ENCODE peak calls at places on chromosomes 12 and 14, in five cellular contexts. A is coronary artery, Q is pancreas, P is endothelial cell of umbilical vein, N is tibial artery. J is an unnamed sample.

GRCh38 chr12:22812531-22812930 is 187.6 kb downstream of the ETNK1 start:
- DNase-seq in A (no peak), Q (no peak), P (no peak), N (no peak), J (no peak)

GRCh38 chr14:35385042-35385839 is 19.3 kb downstream of the NFKBIA start:
- DNase-seq in A (peak; percentile 94), Q (peak; percentile 76), P (peak; percentile 37), N (peak; percentile 86), J (peak; percentile 93)

GRCh38 chr12:12612403-12612802 is 727 bp downstream of the CREBL2 start:
- DNase-seq in A (no peak), Q (no peak), P (peak; percentile 65), N (no peak), J (peak; percentile 78)

GRCh38 chr12:115135800-115136211 is 451.8 kb upstream of the TBX3 start:
- DNase-seq in A (no peak), Q (no peak), P (no peak), N (peak; percentile 54), J (no peak)

GRCh38 chr12:1781770-1782169 is 38.6 kb upstream of the LRTM2 start:
- DNase-seq in A (no peak), Q (no peak), P (no peak), N (no peak), J (no peak)

GRCh38 chr12:48980389-48980952 is 2.3 kb downstream of the WNT1 start:
- DNase-seq in A (no peak), Q (peak; percentile 74), P (no peak), N (no peak), J (no peak)

GRCh38 chr14:73717998-73718741 is 4.0 kb upstream of the PNMA1 start:
- DNase-seq in A (peak; percentile 82), Q (no peak), P (no peak), N (no peak), J (no peak)

GRCh38 chr12:92538970-92539749 is 163.6 kb upstream of the PLEKHG7 start:
- DNase-seq in A (no peak), Q (no peak), P (peak; percentile 95), N (no peak), J (peak; percentile 88)

GRCh38 chr12:94636462-94637085 is 13.8 kb downstream of the TMCC3 start:
- DNase-seq in A (no peak), Q (no peak), P (no peak), N (no peak), J (no peak)

GRCh38 chr12:15584366-15585041 is 204.7 kb downstream of the EPS8 start:
- DNase-seq in A (no peak), Q (no peak), P (peak; percentile 52), N (no peak), J (peak; percentile 65)

GRCh38 chr12:133130808-133131128 is 341 bp downstream of the ZNF10 start:
- DNase-seq in A (peak; percentile 75), Q (peak; percentile 48), P (no peak), N (peak; percentile 38), J (no peak)

GRCh38 chr12:123367511-123367910 is 2.9 kb upstream of the SBNO1 start:
- DNase-seq in A (no peak), Q (no peak), P (no peak), N (no peak), J (no peak)

GRCh38 chr12:124484526-124484953 is 82.9 kb downstream of the NCOR2 start:
- DNase-seq in A (no peak), Q (peak; percentile 62), P (no peak), N (no peak), J (no peak)

GRCh38 chr12:66290716-66291200 is 11.5 kb upstream of the HELB start:
- DNase-seq in A (no peak), Q (no peak), P (no peak), N (no peak), J (no peak)

GRCh38 chr12:105289114-105289904 is 41.2 kb upstream of the C12orf75 start:
- DNase-seq in A (no peak), Q (no peak), P (peak; percentile 52), N (no peak), J (no peak)

GRCh38 chr12:46209914-46210834 is 58.7 kb downstream of the SLC38A1 start:
- DNase-seq in A (no peak), Q (peak; percentile 84), P (peak; percentile 85), N (no peak), J (peak; percentile 32)

GRCh38 chr14:80215756-80216581 is 4.7 kb upstream of the DIO2 start:
- DNase-seq in A (no peak), Q (no peak), P (no peak), N (no peak), J (no peak)

GRCh38 chr12:49055978-49056754 is 4.4 kb downstream of the KMT2D start:
- DNase-seq in A (peak; percentile 76), Q (no peak), P (peak; percentile 87), N (peak; percentile 75), J (peak; percentile 83)

GRCh38 chr12:1544991-1545700 is 49.2 kb downstream of the FBXL14 start:
- DNase-seq in A (no peak), Q (no peak), P (peak; percentile 32), N (peak; percentile 69), J (peak; percentile 53)

GRCh38 chr12:30110970-30111586 is 327.3 kb upstream of the TMTC1 start:
- DNase-seq in A (no peak), Q (no peak), P (peak; percentile 93), N (no peak), J (peak; percentile 93)

GRCh38 chr12:47079365-47079893 is at the start of gene PCED1B:
- DNase-seq in A (peak; percentile 88), Q (peak; percentile 93), P (peak; percentile 67), N (peak; percentile 82), J (peak; percentile 82)

GRCh38 chr12:115375188-115375991 is 691.4 kb upstream of the TBX3 start:
- DNase-seq in A (no peak), Q (no peak), P (no peak), N (no peak), J (no peak)

GRCh38 chr14:68401320-68401719 is 391.5 kb downstream of the ZFP36L1 start:
- DNase-seq in A (no peak), Q (no peak), P (no peak), N (no peak), J (no peak)

GRCh38 chr14:51652168-51653095 is 722 bp downstream of the FRMD6 start:
- DNase-seq in A (no peak), Q (peak; percentile 87), P (peak; percentile 49), N (peak; percentile 37), J (no peak)

GRCh38 chr12:18368594-18368993 is 107.3 kb downstream of the PIK3C2G start:
- DNase-seq in A (no peak), Q (no peak), P (no peak), N (no peak), J (peak; percentile 37)

GRCh38 chr12:110047297-110047940 is 903 bp downstream of the C12orf76 start:
- DNase-seq in A (no peak), Q (no peak), P (no peak), N (no peak), J (no peak)

GRCh38 chr12:112283541-112283940 is 98.7 kb downstream of the HECTD4 start:
- DNase-seq in A (no peak), Q (no peak), P (no peak), N (no peak), J (no peak)

GRCh38 chr14:103127861-103128598 is 4.8 kb downstream of the TNFAIP2 start:
- DNase-seq in A (no peak), Q (peak; percentile 70), P (no peak), N (no peak), J (no peak)

GRCh38 chr14:103581954-103582703 is 19.4 kb downstream of the COA8 start:
- DNase-seq in A (no peak), Q (peak; percentile 56), P (no peak), N (no peak), J (no peak)

GRCh38 chr12:98595152-98595988 is 1.9 kb downstream of the SLC25A3 start:
- DNase-seq in A (no peak), Q (no peak), P (peak; percentile 72), N (no peak), J (peak; percentile 32)

GRCh38 chr12:5479761-5480160 is 47.9 kb downstream of the NTF3 start:
- DNase-seq in A (no peak), Q (no peak), P (no peak), N (no peak), J (no peak)

GRCh38 chr14:57470909-57471308 is 22.7 kb downstream of the CCDC198 start:
- DNase-seq in A (no peak), Q (no peak), P (no peak), N (no peak), J (no peak)

GRCh38 chr12:121294151-121294889 is 2.2 kb downstream of the CAMKK2 start:
- DNase-seq in A (no peak), Q (no peak), P (no peak), N (no peak), J (no peak)
- H3K27ac ChIP-seq in A (no peak overlapping the region), Q (no peak overlapping the region), P (no peak overlapping the region), N (no peak overlapping the region), J (no peak overlapping the region)

GRCh38 chr12:53096761-53097160 is 706 bp upstream of the IGFBP6 start:
- DNase-seq in A (no peak), Q (no peak), P (no peak), N (no peak), J (no peak)

GRCh38 chr12:53096089-53096741 is 1.3 kb upstream of the IGFBP6 start:
- DNase-seq in A (peak; percentile 94), Q (no peak), P (no peak), N (peak; percentile 94), J (no peak)

GRCh38 chr12:53091756-53092155 is 5.7 kb upstream of the IGFBP6 start:
- DNase-seq in A (no peak), Q (no peak), P (no peak), N (no peak), J (no peak)

GRCh38 chr12:53094394-53094787 is 3.1 kb upstream of the IGFBP6 start:
- DNase-seq in A (no peak), Q (no peak), P (no peak), N (no peak), J (no peak)

GRCh38 chr12:53093777-53094393 is 3.6 kb upstream of the IGFBP6 start:
- DNase-seq in A (no peak), Q (no peak), P (no peak), N (no peak), J (no peak)
- H3K27ac ChIP-seq in A (no peak overlapping the region), Q (peak overlapping the region; percentile 39), P (no peak overlapping the region), N (peak overlapping the region; percentile 40), J (no peak overlapping the region)

GRCh38 chr14:55098561-55098898 is 30.5 kb upstream of the LGALS3 start:
- DNase-seq in A (no peak), Q (no peak), P (no peak), N (no peak), J (no peak)
- H3K27ac ChIP-seq in A (peak overlapping the region; percentile 17), Q (peak overlapping the region; percentile 17), P (no peak overlapping the region), N (peak overlapping the region; percentile 72), J (no peak overlapping the region)

DNA sequence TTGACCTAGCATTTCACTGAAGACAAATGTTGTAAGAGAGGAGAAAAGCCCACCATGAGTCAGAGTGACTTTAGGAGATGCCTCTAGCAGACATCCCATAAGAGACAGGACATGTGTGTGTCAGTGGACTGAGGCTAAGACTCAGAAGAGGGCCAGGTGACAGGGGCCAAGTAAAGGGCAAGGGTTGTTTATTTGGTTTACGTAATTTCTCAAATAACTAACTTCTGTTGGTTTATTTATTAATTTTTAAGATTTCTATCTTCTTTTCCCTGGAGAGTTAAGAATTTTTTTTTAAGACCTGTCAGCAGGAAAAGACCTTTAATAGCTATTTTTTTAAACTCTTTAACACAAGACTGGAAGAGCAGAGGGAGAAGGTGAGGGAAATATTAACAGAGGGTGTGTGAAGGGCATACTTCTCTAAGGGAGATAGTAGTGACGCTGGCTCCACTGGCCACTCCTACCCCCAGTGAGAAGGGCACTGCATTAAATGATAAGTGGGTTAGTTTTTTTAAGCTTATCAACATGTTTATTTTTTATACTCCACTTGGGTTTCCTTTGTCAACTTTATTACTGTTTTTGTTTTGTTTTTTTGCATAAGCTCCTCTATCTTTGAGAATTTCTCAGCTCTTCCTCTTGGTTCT is 3.5 kb downstream of the PNP start:
- DNase-seq in A (no peak), Q (no peak), P (no peak), N (no peak), J (no peak)
- H3K27ac ChIP-seq in A (no peak overlapping the region), Q (no peak overlapping the region), P (no peak overlapping the region), N (no peak overlapping the region), J (no peak overlapping the region)

GRCh38 chr12:14367097-14367661 is 1.7 kb downstream of the ATF7IP start:
- DNase-seq in A (no peak), Q (no peak), P (peak; percentile 73), N (no peak), J (peak; percentile 26)
- H3K27ac ChIP-seq in A (peak overlapping the region; percentile 98), Q (peak overlapping the region; percentile 98), P (peak overlapping the region; percentile 89), N (peak overlapping the region; percentile 92), J (peak overlapping the region; percentile 94)